ENCODE peak calls at places on chromosomes 7 and 10, in four cellular contexts. P, K, U and Q are unnamed samples.

GRCh38 chr7:151225948-151226510 is 976 bp downstream of the ABCF2 start:
- DNase-seq in P (no peak), K (no peak), U (no peak), Q (no peak)

GRCh38 chr10:10333622-10334021 is 684.0 kb upstream of the CELF2 start:
- DNase-seq in P (no peak), K (no peak), U (no peak), Q (no peak)

GRCh38 chr10:25616903-25617592 is 317.0 kb upstream of the MYO3A start:
- DNase-seq in P (no peak), K (no peak), U (no peak), Q (no peak)

GRCh38 chr7:63054191-63054661 is 944.4 kb upstream of the ZNF722 start:
- DNase-seq in P (no peak), K (no peak), U (no peak), Q (no peak)

GRCh38 chr10:31961264-31961663 is 32.6 kb upstream of the ARHGAP12 start:
- DNase-seq in P (no peak), K (no peak), U (no peak), Q (no peak)

GRCh38 chr7:371779-372545 is 82.0 kb downstream of the FOXL3 start:
- DNase-seq in P (peak), K (no peak), U (no peak), Q (no peak)

GRCh38 chr10:98349508-98349922 is 65.5 kb downstream of the PYROXD2 start:
- DNase-seq in P (no peak), K (peak), U (no peak), Q (no peak)

GRCh38 chr10:88437411-88437810 is 145.7 kb downstream of the RNLS start:
- DNase-seq in P (no peak), K (no peak), U (no peak), Q (no peak)

GRCh38 chr7:1240917-1241509 is 8.3 kb downstream of the UNCX start:
- DNase-seq in P (no peak), K (no peak), U (no peak), Q (no peak)

GRCh38 chr10:130138479-130138866 is 2.3 kb downstream of the GLRX3 start:
- DNase-seq in P (no peak), K (peak), U (no peak), Q (no peak)

GRCh38 chr10:49655099-49655498 is 24.4 kb upstream of the C10orf53 start:
- DNase-seq in P (no peak), K (no peak), U (no peak), Q (no peak)

GRCh38 chr10:1572519-1573333 is 164.6 kb downstream of the ADARB2 start:
- DNase-seq in P (no peak), K (no peak), U (no peak), Q (no peak)

GRCh38 chr7:29194594-29195417 is at the start of gene CHN2:
- DNase-seq in P (no peak), K (peak), U (peak), Q (peak)

GRCh38 chr7:1169409-1170368 is 9.7 kb upstream of the ZFAND2A start:
- DNase-seq in P (peak), K (peak), U (peak), Q (peak)

GRCh38 chr10:130441041-130441440 is 304.9 kb downstream of the GLRX3 start:
- DNase-seq in P (no peak), K (no peak), U (no peak), Q (no peak)

GRCh38 chr7:26153246-26153822 is 1.3 kb downstream of the NFE2L3 start:
- DNase-seq in P (no peak), K (no peak), U (no peak), Q (no peak)

GRCh38 chr10:101694056-101694673 is 805 bp downstream of the FBXW4 start:
- DNase-seq in P (peak), K (peak), U (peak), Q (peak)

GRCh38 chr7:101754432-101755159 is 62.8 kb upstream of the CUX1 start:
- DNase-seq in P (no peak), K (peak), U (no peak), Q (no peak)

GRCh38 chr7:132764762-132765161 is 188.5 kb upstream of the PLXNA4 start:
- DNase-seq in P (no peak), K (no peak), U (no peak), Q (no peak)

GRCh38 chr7:46806856-46807255 is 775.1 kb downstream of the TNS3 start:
- DNase-seq in P (no peak), K (no peak), U (no peak), Q (no peak)

GRCh38 chr10:103616705-103617361 is 123.3 kb downstream of the NEURL1 start:
- DNase-seq in P (no peak), K (no peak), U (no peak), Q (no peak)